ENCODE peak calls at places on chromosomes 1 and 21, in six cellular contexts. One of them, this sample, is unnamed.

GRCh38 chr1:89827902-89828301 is 7.1 kb downstream of the LRRC8D start:
- DNase-seq in CD8-positive, alpha-beta memory T cell: no peak
- DNase-seq in MM.1S: no peak
- DNase-seq in CD4-positive, CD25-positive, alpha-beta regulatory T cell: no peak
- DNase-seq in lung: no peak
- DNase-seq in ascending aorta: no peak
- DNase-seq in this sample: no peak

GRCh38 chr1:2840036-2840809 is 38.7 kb upstream of the TTC34 start:
- DNase-seq in CD8-positive, alpha-beta memory T cell: peak; percentile 72
- DNase-seq in MM.1S: no peak
- DNase-seq in CD4-positive, CD25-positive, alpha-beta regulatory T cell: peak; percentile 19
- DNase-seq in lung: no peak
- DNase-seq in ascending aorta: no peak
- DNase-seq in this sample: no peak

GRCh38 chr1:84538599-84538998 is 32.2 kb upstream of the GNG5 start:
- DNase-seq in CD8-positive, alpha-beta memory T cell: no peak
- DNase-seq in MM.1S: peak; percentile 6
- DNase-seq in CD4-positive, CD25-positive, alpha-beta regulatory T cell: no peak
- DNase-seq in lung: no peak
- DNase-seq in ascending aorta: no peak
- DNase-seq in this sample: no peak

GRCh38 chr1:87252406-87252805 is 76.3 kb upstream of the LMO4 start:
- DNase-seq in CD8-positive, alpha-beta memory T cell: no peak
- DNase-seq in MM.1S: no peak
- DNase-seq in CD4-positive, CD25-positive, alpha-beta regulatory T cell: no peak
- DNase-seq in lung: no peak
- DNase-seq in ascending aorta: no peak
- DNase-seq in this sample: no peak

GRCh38 chr1:207789792-207790787 is 38.2 kb downstream of the CD46 start:
- DNase-seq in CD8-positive, alpha-beta memory T cell: no peak
- DNase-seq in MM.1S: no peak
- DNase-seq in CD4-positive, CD25-positive, alpha-beta regulatory T cell: no peak
- DNase-seq in lung: no peak
- DNase-seq in ascending aorta: no peak
- DNase-seq in this sample: peak; percentile 17

GRCh38 chr1:206631085-206631509 is 4.2 kb upstream of the DYRK3 start:
- DNase-seq in CD8-positive, alpha-beta memory T cell: no peak
- DNase-seq in MM.1S: peak; percentile 80
- DNase-seq in CD4-positive, CD25-positive, alpha-beta regulatory T cell: no peak
- DNase-seq in lung: peak; percentile 52
- DNase-seq in ascending aorta: no peak
- DNase-seq in this sample: peak; percentile 79

GRCh38 chr1:42936309-42937078 is 22.2 kb downstream of the SLC2A1 start:
- DNase-seq in CD8-positive, alpha-beta memory T cell: no peak
- DNase-seq in MM.1S: no peak
- DNase-seq in CD4-positive, CD25-positive, alpha-beta regulatory T cell: no peak
- DNase-seq in lung: no peak
- DNase-seq in ascending aorta: no peak
- DNase-seq in this sample: no peak

GRCh38 chr1:112990271-112990670 is 34.3 kb upstream of the SLC16A1 start:
- DNase-seq in CD8-positive, alpha-beta memory T cell: no peak
- DNase-seq in MM.1S: no peak
- DNase-seq in CD4-positive, CD25-positive, alpha-beta regulatory T cell: no peak
- DNase-seq in lung: no peak
- DNase-seq in ascending aorta: no peak
- DNase-seq in this sample: no peak

GRCh38 chr1:233443040-233443439 is 115.5 kb downstream of the MAP3K21 start:
- DNase-seq in CD8-positive, alpha-beta memory T cell: no peak
- DNase-seq in MM.1S: no peak
- DNase-seq in CD4-positive, CD25-positive, alpha-beta regulatory T cell: no peak
- DNase-seq in lung: no peak
- DNase-seq in ascending aorta: no peak
- DNase-seq in this sample: no peak

GRCh38 chr1:201085902-201086735 is 26.1 kb downstream of the CACNA1S start:
- DNase-seq in CD8-positive, alpha-beta memory T cell: peak; percentile 31
- DNase-seq in MM.1S: peak; percentile 36
- DNase-seq in CD4-positive, CD25-positive, alpha-beta regulatory T cell: peak; percentile 12
- DNase-seq in lung: peak; percentile 68
- DNase-seq in ascending aorta: no peak
- DNase-seq in this sample: peak; percentile 65

GRCh38 chr1:248807067-248807737 is 18.5 kb downstream of the SH3BP5L start:
- DNase-seq in CD8-positive, alpha-beta memory T cell: peak; percentile 44
- DNase-seq in MM.1S: peak; percentile 47
- DNase-seq in CD4-positive, CD25-positive, alpha-beta regulatory T cell: peak; percentile 11
- DNase-seq in lung: peak; percentile 49
- DNase-seq in ascending aorta: no peak
- DNase-seq in this sample: peak; percentile 80

GRCh38 chr1:94142022-94142421 is 21.1 kb upstream of the ABCA4 start:
- DNase-seq in CD8-positive, alpha-beta memory T cell: no peak
- DNase-seq in MM.1S: no peak
- DNase-seq in CD4-positive, CD25-positive, alpha-beta regulatory T cell: no peak
- DNase-seq in lung: no peak
- DNase-seq in ascending aorta: no peak
- DNase-seq in this sample: no peak

GRCh38 chr1:212188599-212189351 is 96.4 kb upstream of the PPP2R5A start:
- DNase-seq in CD8-positive, alpha-beta memory T cell: no peak
- DNase-seq in MM.1S: no peak
- DNase-seq in CD4-positive, CD25-positive, alpha-beta regulatory T cell: no peak
- DNase-seq in lung: no peak
- DNase-seq in ascending aorta: no peak
- DNase-seq in this sample: no peak

GRCh38 chr1:148160421-148161251 is 8.6 kb upstream of the NBPF11 start:
- DNase-seq in CD8-positive, alpha-beta memory T cell: no peak
- DNase-seq in MM.1S: no peak
- DNase-seq in CD4-positive, CD25-positive, alpha-beta regulatory T cell: no peak
- DNase-seq in lung: no peak
- DNase-seq in ascending aorta: no peak
- DNase-seq in this sample: no peak

GRCh38 chr1:78825561-78825960 is 175.9 kb downstream of the IFI44 start:
- DNase-seq in CD8-positive, alpha-beta memory T cell: no peak
- DNase-seq in MM.1S: no peak
- DNase-seq in CD4-positive, CD25-positive, alpha-beta regulatory T cell: no peak
- DNase-seq in lung: no peak
- DNase-seq in ascending aorta: no peak
- DNase-seq in this sample: no peak

GRCh38 chr1:6794164-6794563 is 8.9 kb downstream of the CAMTA1 start:
- DNase-seq in CD8-positive, alpha-beta memory T cell: peak; percentile 30
- DNase-seq in MM.1S: peak; percentile 45
- DNase-seq in CD4-positive, CD25-positive, alpha-beta regulatory T cell: no peak
- DNase-seq in lung: no peak
- DNase-seq in ascending aorta: no peak
- DNase-seq in this sample: peak; percentile 49

GRCh38 chr1:36159614-36160387 is 3.8 kb downstream of the MAP7D1 start:
- DNase-seq in CD8-positive, alpha-beta memory T cell: no peak
- DNase-seq in MM.1S: no peak
- DNase-seq in CD4-positive, CD25-positive, alpha-beta regulatory T cell: no peak
- DNase-seq in lung: no peak
- DNase-seq in ascending aorta: no peak
- DNase-seq in this sample: no peak
- H3K4me3 ChIP-seq in CD8-positive, alpha-beta memory T cell: peak overlapping the region; percentile 78
- H3K4me3 ChIP-seq in MM.1S: no peak overlapping the region
- H3K4me3 ChIP-seq in CD4-positive, CD25-positive, alpha-beta regulatory T cell: peak overlapping the region; percentile 82
- H3K4me3 ChIP-seq in lung: no peak overlapping the region
- H3K4me3 ChIP-seq in ascending aorta: no peak overlapping the region
- H3K4me3 ChIP-seq in this sample: no peak overlapping the region

GRCh38 chr21:34807146-34807880 is 138.5 kb downstream of the CLIC6 start:
- DNase-seq in CD8-positive, alpha-beta memory T cell: peak; percentile 4
- DNase-seq in MM.1S: no peak
- DNase-seq in CD4-positive, CD25-positive, alpha-beta regulatory T cell: peak; percentile 15
- DNase-seq in lung: no peak
- DNase-seq in ascending aorta: no peak
- DNase-seq in this sample: no peak
- H3K4me1 ChIP-seq in CD8-positive, alpha-beta memory T cell: peaks cover 53% of the 10 kb centered on the region
- H3K4me1 ChIP-seq in MM.1S: peaks cover 24% of the 10 kb centered on the region
- H3K4me1 ChIP-seq in CD4-positive, CD25-positive, alpha-beta regulatory T cell: peaks cover 44% of the 10 kb centered on the region
- H3K4me1 ChIP-seq in lung: peaks cover 2% of the 10 kb centered on the region
- H3K4me1 ChIP-seq in ascending aorta: no peaks in the 10 kb centered on the region
- H3K4me1 ChIP-seq in this sample: no peaks in the 10 kb centered on the region

DNA sequence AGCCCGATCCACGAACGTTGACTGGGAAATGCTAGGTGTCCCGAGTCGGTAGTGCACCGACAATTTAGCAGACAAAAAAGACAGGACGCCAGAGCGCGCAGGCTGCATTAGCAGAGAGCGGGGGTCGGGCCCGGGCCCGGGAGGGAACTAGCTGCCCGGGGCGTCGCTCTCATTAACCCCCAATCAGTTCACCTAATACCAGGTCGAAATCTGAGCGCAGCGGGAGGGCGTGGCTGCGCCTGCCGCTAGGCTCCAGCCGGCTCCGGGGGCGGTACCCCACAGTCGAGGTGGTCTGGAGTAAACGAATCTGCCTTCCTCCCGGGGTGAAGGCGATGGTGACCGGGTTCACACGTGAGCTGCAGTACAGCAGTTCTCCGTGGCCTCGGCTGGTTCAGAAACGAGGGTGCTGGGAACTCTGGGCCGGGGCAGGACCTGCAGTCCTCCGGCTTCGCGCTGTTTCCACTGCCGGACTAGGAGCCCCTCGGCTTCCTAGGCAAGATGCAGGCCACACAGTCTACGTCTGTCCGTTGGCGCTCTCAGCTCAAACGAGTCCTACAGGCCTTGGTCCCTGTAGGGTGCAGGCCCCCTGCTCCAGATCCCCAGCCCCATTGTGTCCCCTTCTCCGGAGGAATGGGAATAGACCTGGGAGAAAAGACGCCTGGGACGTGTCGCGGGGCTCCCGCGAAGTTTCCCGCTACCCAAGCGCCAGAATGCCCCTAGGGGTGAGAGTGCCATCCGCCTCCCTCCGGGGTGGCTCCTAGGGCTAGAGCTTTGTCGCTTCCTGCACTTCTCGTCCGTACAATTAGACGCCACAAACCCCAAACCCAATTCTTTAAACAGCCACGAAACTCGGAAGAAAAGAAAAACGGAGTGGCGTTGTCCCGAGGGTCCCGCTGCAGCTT is 2.0 kb downstream of the GFI1 start:
- DNase-seq in CD8-positive, alpha-beta memory T cell: peak; percentile 60
- DNase-seq in MM.1S: peak; percentile 77
- DNase-seq in CD4-positive, CD25-positive, alpha-beta regulatory T cell: peak; percentile 46
- DNase-seq in lung: peak; percentile 32
- DNase-seq in ascending aorta: no peak
- DNase-seq in this sample: peak; percentile 69
- H3K27me3 ChIP-seq in CD8-positive, alpha-beta memory T cell: no peaks in the 10 kb centered on the region
- H3K27me3 ChIP-seq in MM.1S: no peaks in the 10 kb centered on the region
- H3K27me3 ChIP-seq in CD4-positive, CD25-positive, alpha-beta regulatory T cell: no peaks in the 10 kb centered on the region
- H3K27me3 ChIP-seq in lung: peaks cover 2% of the 10 kb centered on the region
- H3K27me3 ChIP-seq in ascending aorta: peaks cover 43% of the 10 kb centered on the region
- H3K27me3 ChIP-seq in this sample: peaks cover 35% of the 10 kb centered on the region

DNA sequence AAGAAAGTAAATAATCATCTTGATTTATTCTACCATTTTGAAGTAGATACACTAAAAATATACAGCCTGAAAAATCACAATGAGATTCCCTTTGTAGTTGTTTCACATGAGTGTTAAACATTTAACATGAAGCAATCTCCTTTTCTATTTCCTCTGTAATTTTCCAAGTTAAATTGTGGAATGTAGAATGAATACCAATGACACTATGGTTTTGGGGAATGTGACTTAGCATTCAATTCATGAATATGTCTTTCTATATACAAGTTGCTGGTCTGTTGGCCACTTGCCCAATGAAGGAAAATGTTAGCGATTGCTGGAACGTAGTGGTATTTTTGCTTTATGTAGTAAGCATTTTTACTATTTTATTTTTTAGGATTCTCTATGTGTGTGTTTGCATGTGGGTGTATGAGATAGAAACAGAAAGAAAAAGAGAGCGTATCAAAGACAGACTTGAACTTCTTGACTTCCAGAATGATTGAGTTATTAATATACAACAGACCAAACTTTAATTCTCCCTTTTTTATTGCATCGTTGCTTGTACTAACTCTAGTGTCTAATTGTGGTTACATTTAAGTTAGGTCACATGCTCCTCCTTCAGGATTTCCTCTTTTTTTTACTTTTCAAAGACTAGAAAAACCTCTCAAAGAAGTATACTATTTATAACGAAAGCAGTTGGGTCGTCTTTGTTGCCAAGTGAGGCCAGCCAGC is 5.9 kb downstream of the TGFB2 start:
- DNase-seq in CD8-positive, alpha-beta memory T cell: no peak
- DNase-seq in MM.1S: no peak
- DNase-seq in CD4-positive, CD25-positive, alpha-beta regulatory T cell: no peak
- DNase-seq in lung: no peak
- DNase-seq in ascending aorta: no peak
- DNase-seq in this sample: no peak
- H3K4me3 ChIP-seq in CD8-positive, alpha-beta memory T cell: peak overlapping the region; percentile 30
- H3K4me3 ChIP-seq in MM.1S: peak overlapping the region; percentile 42
- H3K4me3 ChIP-seq in CD4-positive, CD25-positive, alpha-beta regulatory T cell: no peak overlapping the region
- H3K4me3 ChIP-seq in lung: no peak overlapping the region
- H3K4me3 ChIP-seq in ascending aorta: peak overlapping the region; percentile 21
- H3K4me3 ChIP-seq in this sample: no peak overlapping the region

GRCh38 chr1:21287905-21288514 is 2.3 kb downstream of the ECE1 start:
- DNase-seq in CD8-positive, alpha-beta memory T cell: no peak
- DNase-seq in MM.1S: no peak
- DNase-seq in CD4-positive, CD25-positive, alpha-beta regulatory T cell: no peak
- DNase-seq in lung: no peak
- DNase-seq in ascending aorta: no peak
- DNase-seq in this sample: no peak

GRCh38 chr1:21290546-21290944 is 282 bp upstream of the ECE1 start:
- DNase-seq in CD8-positive, alpha-beta memory T cell: peak; percentile 37
- DNase-seq in MM.1S: peak; percentile 68
- DNase-seq in CD4-positive, CD25-positive, alpha-beta regulatory T cell: no peak
- DNase-seq in lung: no peak
- DNase-seq in ascending aorta: no peak
- DNase-seq in this sample: no peak

GRCh38 chr1:21291184-21291583 is 921 bp upstream of the ECE1 start:
- DNase-seq in CD8-positive, alpha-beta memory T cell: no peak
- DNase-seq in MM.1S: no peak
- DNase-seq in CD4-positive, CD25-positive, alpha-beta regulatory T cell: no peak
- DNase-seq in lung: no peak
- DNase-seq in ascending aorta: no peak
- DNase-seq in this sample: no peak

GRCh38 chr1:21289700-21290545 is at the start of gene ECE1:
- DNase-seq in CD8-positive, alpha-beta memory T cell: peak; percentile 56
- DNase-seq in MM.1S: peak; percentile 36
- DNase-seq in CD4-positive, CD25-positive, alpha-beta regulatory T cell: peak; percentile 61
- DNase-seq in lung: peak; percentile 54
- DNase-seq in ascending aorta: no peak
- DNase-seq in this sample: peak; percentile 24

DNA sequence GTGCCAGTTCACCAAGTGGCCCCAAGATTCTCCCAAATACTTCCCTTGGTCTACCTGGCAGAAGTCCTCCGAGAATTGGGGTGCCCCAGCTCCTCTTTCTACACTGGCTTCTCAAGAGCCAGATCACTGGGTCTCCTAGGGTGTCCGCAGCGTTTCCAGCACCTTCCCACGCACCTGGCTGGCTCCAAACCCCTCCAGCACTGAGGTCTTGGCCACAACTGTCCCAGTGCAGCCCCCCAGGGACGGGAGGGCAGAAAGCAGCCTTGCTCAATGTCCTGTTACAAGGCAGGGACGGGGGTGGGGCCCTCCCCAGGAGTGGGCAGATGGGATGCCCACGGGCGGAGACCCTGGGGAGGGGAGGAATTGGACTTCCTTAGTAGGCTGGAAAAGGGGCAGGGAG is 1.1 kb downstream of the ECE1 start:
- DNase-seq in CD8-positive, alpha-beta memory T cell: no peak
- DNase-seq in MM.1S: no peak
- DNase-seq in CD4-positive, CD25-positive, alpha-beta regulatory T cell: no peak
- DNase-seq in lung: no peak
- DNase-seq in ascending aorta: no peak
- DNase-seq in this sample: no peak
- H3K4me1 ChIP-seq in CD8-positive, alpha-beta memory T cell: peaks cover 50% of the 10 kb centered on the region
- H3K4me1 ChIP-seq in MM.1S: peaks cover 32% of the 10 kb centered on the region
- H3K4me1 ChIP-seq in CD4-positive, CD25-positive, alpha-beta regulatory T cell: peaks cover 62% of the 10 kb centered on the region
- H3K4me1 ChIP-seq in lung: peaks cover 21% of the 10 kb centered on the region
- H3K4me1 ChIP-seq in ascending aorta: peaks cover 4% of the 10 kb centered on the region
- H3K4me1 ChIP-seq in this sample: peaks cover 9% of the 10 kb centered on the region